ENCODE peak calls at places on chromosomes 12 and 14, in five cellular contexts. Y is substantia nigra, C is hepatocyte, E is body of pancreas, J is Peyer's patch. P is an unnamed sample.

GRCh38 chr12:78316150-78316549 is 485.5 kb downstream of the NAV3 start:
- DNase-seq in Y (no peak), C (no peak), E (no peak), J (no peak), P (no peak)

GRCh38 chr14:100557658-100558057 is 29.6 kb downstream of the BEGAIN start:
- DNase-seq in Y (no peak), C (no peak), E (no peak), J (peak; percentile 65), P (no peak)

GRCh38 chr14:64974563-64974962 is 2.4 kb upstream of the RAB15 start:
- DNase-seq in Y (no peak), C (no peak), E (no peak), J (peak; percentile 34), P (no peak)

GRCh38 chr12:99390707-99391106 is 256.8 kb upstream of the GARIN6 start:
- DNase-seq in Y (peak; percentile 17), C (no peak), E (peak; percentile 27), J (no peak), P (no peak)

GRCh38 chr12:33676866-33677265 is 237.2 kb upstream of the SYT10 start:
- DNase-seq in Y (no peak), C (no peak), E (no peak), J (no peak), P (no peak)

GRCh38 chr14:36988568-36988967 is 183.8 kb downstream of the SLC25A21 start:
- DNase-seq in Y (no peak), C (no peak), E (no peak), J (no peak), P (no peak)

GRCh38 chr12:132365226-132365625 is 35.8 kb upstream of the GALNT9 start:
- DNase-seq in Y (no peak), C (no peak), E (no peak), J (no peak), P (no peak)

GRCh38 chr12:56581418-56582145 is 48.5 kb downstream of the BAZ2A start:
- DNase-seq in Y (no peak), C (no peak), E (no peak), J (no peak), P (peak; percentile 82)

GRCh38 chr12:90959538-90960139 is 4.7 kb upstream of the CCER1 start:
- DNase-seq in Y (no peak), C (peak; percentile 73), E (peak; percentile 30), J (no peak), P (peak; percentile 54)

GRCh38 chr14:22047105-22047504 is 373.5 kb upstream of the OR4E1 start:
- DNase-seq in Y (peak; percentile 2), C (peak; percentile 68), E (peak; percentile 7), J (no peak), P (peak; percentile 34)

GRCh38 chr12:104026841-104027599 is 23.0 kb downstream of the GLT8D2 start:
- DNase-seq in Y (no peak), C (no peak), E (no peak), J (no peak), P (no peak)

GRCh38 chr12:125403145-125403789 is 338.0 kb downstream of the AACS start:
- DNase-seq in Y (no peak), C (peak; percentile 50), E (no peak), J (peak; percentile 49), P (peak; percentile 24)

GRCh38 chr14:90674716-90675115 is 141.5 kb downstream of the TTC7B start:
- DNase-seq in Y (no peak), C (no peak), E (no peak), J (no peak), P (no peak)

GRCh38 chr12:128947199-128947598 is 93.9 kb downstream of the GLT1D1 start:
- DNase-seq in Y (no peak), C (no peak), E (no peak), J (no peak), P (no peak)

GRCh38 chr14:100176811-100177327 is 17.4 kb upstream of the DEGS2 start:
- DNase-seq in Y (no peak), C (no peak), E (no peak), J (no peak), P (no peak)

GRCh38 chr14:61523751-61524150 is 171.6 kb upstream of the HIF1A start:
- DNase-seq in Y (no peak), C (no peak), E (no peak), J (no peak), P (no peak)

GRCh38 chr12:104182621-104183378 is 32.8 kb upstream of the TXNRD1 start:
- DNase-seq in Y (no peak), C (no peak), E (no peak), J (no peak), P (no peak)

GRCh38 chr14:75430526-75430925 is 2.7 kb downstream of the JDP2 start:
- DNase-seq in Y (no peak), C (peak; percentile 53), E (peak; percentile 74), J (no peak), P (no peak)
- H3K27ac ChIP-seq in Y (no peak overlapping the region), C (peak overlapping the region; percentile 45), E (peak overlapping the region; percentile 81), J (no peak overlapping the region), P (no peak overlapping the region)

DNA sequence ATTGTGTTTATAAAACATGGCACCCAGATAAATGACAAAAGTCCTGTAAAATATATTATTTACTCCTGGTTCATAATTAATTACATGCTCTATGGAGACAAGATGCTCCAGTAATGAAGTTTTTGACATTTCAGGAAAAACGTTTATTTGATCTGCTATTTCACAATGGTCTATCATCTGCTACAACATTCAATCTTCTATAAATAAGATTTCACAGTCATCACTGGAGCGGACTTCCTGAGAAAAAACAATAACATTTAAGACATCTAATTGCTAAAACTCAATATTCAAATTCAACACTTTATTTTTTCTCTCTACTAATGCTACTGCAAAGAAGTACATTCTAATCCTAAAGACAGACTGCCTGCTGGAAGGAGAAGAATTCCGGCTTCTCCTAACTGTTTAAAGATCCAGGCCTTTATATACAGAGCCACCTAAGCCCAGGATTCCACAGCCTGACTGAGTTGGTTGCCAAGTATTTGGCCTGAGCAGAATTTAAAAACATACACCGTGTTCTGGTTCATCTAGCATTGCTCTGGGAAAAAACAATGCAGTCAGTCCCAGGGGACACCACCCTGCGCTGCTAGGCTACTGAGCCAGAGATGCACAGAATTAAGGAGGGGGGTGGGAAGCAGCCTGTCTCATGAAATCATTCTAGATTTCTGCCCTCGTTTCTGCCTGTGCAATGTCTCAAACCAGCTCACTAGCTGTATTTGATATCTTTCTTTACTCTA is 58.0 kb downstream of the TMTC1 start:
- DNase-seq in Y (peak; percentile 52), C (peak; percentile 12), E (no peak), J (no peak), P (peak; percentile 84)
- H3K27ac ChIP-seq in Y (no peak overlapping the region), C (peak overlapping the region; percentile 10), E (no peak overlapping the region), J (no peak overlapping the region), P (peak overlapping the region; percentile 54)

DNA sequence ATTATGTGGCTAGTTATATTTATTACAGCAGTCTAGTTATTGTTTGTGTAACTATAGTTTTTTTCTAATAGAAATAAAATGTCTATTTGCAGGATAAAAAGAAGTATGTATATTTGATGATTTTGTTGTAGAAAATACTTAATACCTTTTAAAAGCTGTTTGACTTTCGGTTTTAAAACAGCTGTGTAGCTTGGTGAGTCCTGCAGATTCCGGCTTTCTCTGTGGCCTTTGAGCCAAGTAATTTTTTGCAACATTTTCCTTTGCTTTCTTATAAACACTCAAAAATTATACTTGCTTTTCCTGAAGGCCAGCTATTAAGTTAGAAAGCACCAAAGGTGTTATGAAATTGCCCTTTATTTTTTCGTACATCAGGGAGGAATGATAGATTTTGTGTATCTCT is 63.5 kb downstream of the CRADD start:
- DNase-seq in Y (no peak), C (no peak), E (no peak), J (no peak), P (no peak)
- H3K27ac ChIP-seq in Y (no peak overlapping the region), C (peak overlapping the region; percentile 12), E (peak overlapping the region; percentile 90), J (peak overlapping the region; percentile 67), P (no peak overlapping the region)

GRCh38 chr12:6059221-6059620 is 65.2 kb downstream of the VWF start:
- DNase-seq in Y (no peak), C (no peak), E (no peak), J (no peak), P (no peak)

GRCh38 chr12:6059860-6060565 is 64.5 kb downstream of the VWF start:
- DNase-seq in Y (no peak), C (no peak), E (no peak), J (no peak), P (no peak)

GRCh38 chr12:6062427-6063378 is 61.8 kb downstream of the VWF start:
- DNase-seq in Y (peak; percentile 39), C (peak; percentile 78), E (peak; percentile 54), J (peak; percentile 69), P (no peak)

GRCh38 chr12:6063379-6063735 is 61.1 kb downstream of the VWF start:
- DNase-seq in Y (no peak), C (no peak), E (no peak), J (no peak), P (no peak)

DNA sequence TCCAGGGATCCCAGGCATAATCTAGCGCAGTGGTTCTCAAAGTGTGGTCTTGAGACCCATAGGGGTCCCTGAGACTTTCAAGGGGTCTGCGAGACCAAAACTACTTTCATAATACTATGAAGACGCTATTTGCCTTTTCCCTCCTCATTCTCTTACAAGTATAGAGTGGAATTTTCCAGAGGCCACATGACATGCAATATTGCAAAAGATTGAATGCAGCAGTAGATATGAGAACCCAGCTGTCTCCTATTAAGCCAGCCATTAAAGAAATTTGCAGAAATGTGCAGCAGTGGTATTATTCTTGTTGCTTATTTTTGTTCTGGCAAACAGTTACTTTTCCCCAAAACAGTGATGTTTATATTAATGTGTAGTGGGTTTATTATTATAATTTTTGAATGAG is 62.8 kb downstream of the VWF start:
- DNase-seq in Y (no peak), C (no peak), E (no peak), J (no peak), P (no peak)
- H3K27ac ChIP-seq in Y (no peak overlapping the region), C (peak overlapping the region; percentile 57), E (no peak overlapping the region), J (no peak overlapping the region), P (no peak overlapping the region)

DNA sequence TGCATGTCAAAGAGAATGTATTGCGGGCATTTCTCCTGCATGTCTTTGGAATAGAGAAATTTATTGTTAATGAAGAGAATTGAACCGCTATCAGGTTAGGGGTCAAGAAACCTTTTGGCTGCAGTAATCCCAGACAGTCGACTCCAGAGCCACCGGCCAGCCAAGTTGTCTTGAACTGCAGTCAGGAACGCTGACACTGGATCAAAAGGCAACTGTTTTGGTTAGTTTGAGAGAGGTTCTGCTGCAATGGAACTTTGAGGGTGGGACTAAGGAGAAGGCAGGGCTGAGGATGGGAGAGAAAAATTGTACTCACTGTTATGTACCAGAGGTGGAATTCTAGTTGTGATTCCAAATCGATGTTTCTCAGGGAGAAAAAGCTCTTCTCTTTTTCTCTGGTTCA is 28.2 kb downstream of the PPFIBP1 start:
- DNase-seq in Y (no peak), C (no peak), E (no peak), J (no peak), P (no peak)
- H3K27ac ChIP-seq in Y (peak overlapping the region; percentile 95), C (no peak overlapping the region), E (no peak overlapping the region), J (no peak overlapping the region), P (no peak overlapping the region)